ENCODE peak calls at places on chromosomes 4 and X, in seven cellular contexts. V, D, W, Q, A, E and C are unnamed samples.

GRCh38 chr4:151983854-151984253 is 223.0 kb upstream of the GATB start:
- DNase-seq in V (no peak), D (no peak), W (no peak), Q (no peak), A (no peak), E (peak; percentile 65), C (no peak)

GRCh38 chr4:48315728-48316630 is 25.4 kb upstream of the SLAIN2 start:
- DNase-seq in V (peak; percentile 80), D (no peak), W (no peak), Q (no peak), A (no peak), E (no peak), C (no peak)

GRCh38 chrX:54633641-54634040 is 103.6 kb downstream of the GNL3L start:
- DNase-seq in V (peak; percentile 12), D (no peak), W (no peak), Q (no peak), A (no peak), E (no peak), C (no peak)

GRCh38 chr4:151901631-151902030 is 140.8 kb upstream of the GATB start:
- DNase-seq in V (no peak), D (no peak), W (no peak), Q (no peak), A (no peak), E (no peak), C (no peak)

GRCh38 chrX:39309018-39309620 is 507.9 kb downstream of the MID1IP1 start:
- DNase-seq in V (peak; percentile 24), D (no peak), W (no peak), Q (no peak), A (no peak), E (no peak), C (no peak)

GRCh38 chrX:140664939-140665338 is 44.6 kb upstream of the LINC00632 start:
- DNase-seq in V (peak; percentile 16), D (no peak), W (no peak), Q (no peak), A (no peak), E (no peak), C (no peak)

GRCh38 chr4:37447886-37448285 is 203.3 kb downstream of the NWD2 start:
- DNase-seq in V (no peak), D (no peak), W (no peak), Q (no peak), A (no peak), E (no peak), C (no peak)

GRCh38 chrX:144722307-144722706 is 525.0 kb upstream of the SPANXN1 start:
- DNase-seq in V (no peak), D (no peak), W (no peak), Q (no peak), A (no peak), E (no peak), C (no peak)

GRCh38 chrX:129493643-129494042 is 29.6 kb downstream of the SMARCA1 start:
- DNase-seq in V (peak; percentile 77), D (no peak), W (no peak), Q (no peak), A (no peak), E (no peak), C (no peak)

GRCh38 chrX:116238093-116238492 is 67.5 kb downstream of the AGTR2 start:
- DNase-seq in V (no peak), D (no peak), W (no peak), Q (no peak), A (no peak), E (no peak), C (no peak)

GRCh38 chrX:133444952-133445831 is 29.9 kb upstream of the GPC4 start:
- DNase-seq in V (peak; percentile 6), D (no peak), W (peak; percentile 36), Q (no peak), A (no peak), E (no peak), C (no peak)

GRCh38 chr4:88137112-88137511 is 21.3 kb downstream of the ABCG2 start:
- DNase-seq in V (peak; percentile 43), D (no peak), W (no peak), Q (no peak), A (no peak), E (no peak), C (no peak)

GRCh38 chr4:152110780-152111179 is 350.0 kb upstream of the GATB start:
- DNase-seq in V (no peak), D (no peak), W (no peak), Q (no peak), A (no peak), E (no peak), C (no peak)

GRCh38 chrX:72142094-72142843 is 10.6 kb upstream of the RTL5 start:
- DNase-seq in V (no peak), D (no peak), W (no peak), Q (no peak), A (no peak), E (no peak), C (no peak)

GRCh38 chrX:124393238-124393637 is 46.9 kb downstream of the SH2D1A start:
- DNase-seq in V (no peak), D (no peak), W (no peak), Q (no peak), A (no peak), E (no peak), C (no peak)

GRCh38 chrX:9207142-9207541 is 173.2 kb upstream of the FAM9B start:
- DNase-seq in V (peak; percentile 3), D (no peak), W (no peak), Q (no peak), A (no peak), E (peak; percentile 37), C (no peak)

GRCh38 chr4:140755811-140756291 is 334 bp downstream of the TBC1D9 start:
- DNase-seq in V (peak; percentile 35), D (no peak), W (peak; percentile 48), Q (peak; percentile 70), A (peak; percentile 87), E (peak; percentile 54), C (peak; percentile 51)

GRCh38 chrX:46831620-46832327 is 5.1 kb upstream of the RP2 start:
- DNase-seq in V (peak; percentile 81), D (no peak), W (no peak), Q (no peak), A (no peak), E (no peak), C (no peak)

GRCh38 chrX:2348225-2348624 is 152.6 kb downstream of the DHRSX start:
- DNase-seq in V (no peak), D (no peak), W (no peak), Q (no peak), A (no peak), E (no peak), C (no peak)

GRCh38 chrX:133726642-133727041 is 258.8 kb downstream of the GPC3 start:
- DNase-seq in V (no peak), D (no peak), W (no peak), Q (no peak), A (no peak), E (no peak), C (no peak)

GRCh38 chr4:172957216-172957615 is 211.4 kb upstream of the GALNT7 start:
- DNase-seq in V (no peak), D (no peak), W (no peak), Q (no peak), A (no peak), E (no peak), C (no peak)

GRCh38 chr4:64777286-64777685 is 368.0 kb upstream of the TECRL start:
- DNase-seq in V (no peak), D (no peak), W (no peak), Q (no peak), A (no peak), E (no peak), C (no peak)

GRCh38 chr4:70920592-70920991 is 18.4 kb downstream of the MOB1B start:
- DNase-seq in V (no peak), D (no peak), W (no peak), Q (no peak), A (no peak), E (no peak), C (no peak)
- H3K4me3 ChIP-seq in V (no peak overlapping the region), D (no peak overlapping the region), W (no peak overlapping the region), Q (no peak overlapping the region), A (no peak overlapping the region), E (no peak overlapping the region), C (no peak overlapping the region)

GRCh38 chr4:184163813-184164212 is 53.9 kb downstream of the ENPP6 start:
- DNase-seq in V (peak; percentile 21), D (no peak), W (peak; percentile 63), Q (no peak), A (peak; percentile 85), E (peak; percentile 72), C (no peak)
- TF ChIP-seq CTCF in V (peak; percentile 42), D (peak; percentile 70), W (peak; percentile 79), Q (peak; percentile 42), A (peak; percentile 56), E (peak; percentile 85), C (peak; percentile 56)

GRCh38 chr4:82773049-82773448 is 25.5 kb downstream of the SCD5 start:
- DNase-seq in V (no peak), D (no peak), W (no peak), Q (no peak), A (no peak), E (no peak), C (no peak)

GRCh38 chr4:82774711-82775171 is 23.9 kb downstream of the SCD5 start:
- DNase-seq in V (peak; percentile 28), D (no peak), W (no peak), Q (no peak), A (no peak), E (no peak), C (no peak)

GRCh38 chr4:82775243-82775642 is 23.4 kb downstream of the SCD5 start:
- DNase-seq in V (no peak), D (no peak), W (no peak), Q (no peak), A (no peak), E (no peak), C (no peak)

GRCh38 chr4:82765134-82765533 is 33.5 kb downstream of the SCD5 start:
- DNase-seq in V (no peak), D (no peak), W (no peak), Q (no peak), A (no peak), E (no peak), C (no peak)

GRCh38 chr4:82770607-82771006 is 28.0 kb downstream of the SCD5 start:
- DNase-seq in V (no peak), D (no peak), W (no peak), Q (no peak), A (no peak), E (no peak), C (no peak)
- H3K4me3 ChIP-seq in V (no peak overlapping the region), D (no peak overlapping the region), W (no peak overlapping the region), Q (no peak overlapping the region), A (no peak overlapping the region), E (no peak overlapping the region), C (no peak overlapping the region)

GRCh38 chr4:176102414-176102813 is 36.8 kb downstream of the WDR17 start:
- DNase-seq in V (no peak), D (no peak), W (no peak), Q (no peak), A (no peak), E (no peak), C (no peak)

GRCh38 chr4:176099314-176099713 is 33.7 kb downstream of the WDR17 start:
- DNase-seq in V (no peak), D (no peak), W (no peak), Q (no peak), A (no peak), E (no peak), C (no peak)
- TF ChIP-seq CTCF in V (peak; percentile 23), D (no peak), W (no peak), Q (no peak), A (no peak), E (no peak), C (no peak)

GRCh38 chr4:1403591-1404572 is 2.4 kb downstream of the NKX1-1 start:
- DNase-seq in V (no peak), D (no peak), W (no peak), Q (peak; percentile 49), A (peak; percentile 62), E (peak; percentile 31), C (peak; percentile 47)
- H3K4me3 ChIP-seq in V (no peak overlapping the region), D (no peak overlapping the region), W (no peak overlapping the region), Q (peak overlapping the region; percentile 22), A (no peak overlapping the region), E (no peak overlapping the region), C (no peak overlapping the region)